ENCODE peak calls at places on chromosome 7, in seven cellular contexts. W is aorta, J is Peyer's patch, P is transverse colon, L is neural progenitor cell, V is K562, R is sigmoid colon. E is an unnamed sample. For H3K27me3, H3K9me3 and H3K4me1, the result is how much of the 10 kb centered on the place peaks cover.

GRCh38 chr7:117036836-117037235 is 83.5 kb downstream of the ST7 start:
- DNase-seq in J (no peak), W (no peak), V (no peak), P (no peak), L (no peak), R (no peak), E (no peak)

GRCh38 chr7:87474533-87475358 is 734 bp downstream of the ABCB4 start:
- DNase-seq in L (peak), R (no peak), J (peak), V (no peak), P (peak), W (no peak), E (no peak)

GRCh38 chr7:28315565-28316420 is 96.5 kb upstream of the CREB5 start:
- DNase-seq in P (no peak), W (no peak), L (no peak), J (no peak), V (no peak), R (peak), E (no peak)

GRCh38 chr7:52555805-52556204 is 479.6 kb upstream of the POM121L12 start:
- DNase-seq in V (no peak), R (no peak), W (no peak), L (no peak), P (no peak), J (no peak), E (no peak)

GRCh38 chr7:44151679-44152355 is 10.7 kb upstream of the MYL7 start:
- DNase-seq in J (peak), L (no peak), P (no peak), R (no peak), W (peak), V (no peak), E (no peak)

GRCh38 chr7:116674508-116675173 is 2.6 kb downstream of the MET start:
- DNase-seq in W (no peak), J (no peak), V (no peak), R (no peak), P (no peak), L (peak), E (no peak)

GRCh38 chr7:29350351-29350750 is 155.8 kb downstream of the CHN2 start:
- DNase-seq in V (no peak), W (no peak), R (no peak), L (no peak), P (no peak), J (no peak), E (no peak)

GRCh38 chr7:140084972-140085371 is 22.2 kb upstream of the PARP12 start:
- DNase-seq in J (peak), P (no peak), L (no peak), V (peak), R (no peak), W (no peak), E (no peak)

GRCh38 chr7:124662372-124662771 is 103.2 kb downstream of the GPR37 start:
- DNase-seq in V (no peak), R (no peak), W (no peak), L (no peak), J (no peak), P (no peak), E (no peak)

GRCh38 chr7:100584677-100585510 is 1.0 kb downstream of the LRCH4 start:
- DNase-seq in W (peak), P (peak), J (peak), L (peak), R (peak), V (peak), E (no peak)

GRCh38 chr7:111560773-111561658 is 1.3 kb downstream of the IMMP2L start:
- DNase-seq in P (no peak), W (no peak), R (no peak), V (peak), L (peak), J (no peak), E (no peak)

GRCh38 chr7:44415047-44415446 is 75.4 kb downstream of the NUDCD3 start:
- DNase-seq in R (no peak), W (no peak), V (no peak), J (no peak), P (no peak), L (no peak), E (no peak)

GRCh38 chr7:31408120-31408729 is 67.7 kb upstream of the NEUROD6 start:
- DNase-seq in L (no peak), J (no peak), W (no peak), V (peak), R (no peak), P (no peak), E (no peak)

GRCh38 chr7:98400538-98401427 is at the start of gene BAIAP2L1:
- DNase-seq in R (peak), L (peak), W (peak), J (peak), V (peak), P (peak), E (peak)

GRCh38 chr7:93461350-93461749 is 113.2 kb downstream of the CALCR start:
- DNase-seq in R (no peak), V (peak), W (no peak), P (no peak), L (peak), J (no peak), E (no peak)

GRCh38 chr7:77351539-77352004 is 64.6 kb downstream of the GSAP start:
- DNase-seq in W (no peak), R (no peak), V (no peak), J (peak), L (no peak), P (peak), E (peak)

GRCh38 chr7:112990619-112991018 is 96.0 kb downstream of the GPR85 start:
- DNase-seq in P (no peak), L (no peak), R (no peak), J (no peak), V (no peak), W (no peak), E (no peak)

GRCh38 chr7:132656846-132657776 is 80.8 kb upstream of the PLXNA4 start:
- DNase-seq in P (no peak), W (no peak), J (no peak), R (no peak), L (peak), V (peak), E (no peak)

GRCh38 chr7:94654764-94655561 is 970 bp downstream of the SGCE start:
- DNase-seq in W (no peak), P (no peak), J (no peak), V (no peak), R (peak), L (peak), E (no peak)

GRCh38 chr7:77426521-77427051 is 10.4 kb upstream of the GSAP start:
- DNase-seq in L (peak), P (no peak), R (no peak), V (no peak), W (no peak), J (no peak), E (no peak)

GRCh38 chr7:154406312-154406711 is 354.1 kb downstream of the DPP6 start:
- DNase-seq in R (no peak), P (no peak), V (no peak), W (no peak), L (no peak), J (no peak), E (no peak)

GRCh38 chr7:99375070-99375807 is 709 bp downstream of the ARPC1B start:
- DNase-seq in R (peak), P (peak), V (peak), L (peak), W (peak), J (peak), E (peak)

GRCh38 chr7:137342340-137342739 is 1.2 kb downstream of the PTN start:
- DNase-seq in L (no peak), W (no peak), R (no peak), V (no peak), P (no peak), J (no peak), E (no peak)

GRCh38 chr7:1458676-1459511 is at the start of gene MICALL2:
- DNase-seq in L (peak), J (peak), V (peak), P (peak), R (peak), W (peak), E (no peak)

GRCh38 chr7:102728-103127 is 89.6 kb upstream of the FAM20C start:
- DNase-seq in W (no peak), V (no peak), P (no peak), R (no peak), J (no peak), L (no peak), E (peak)

GRCh38 chr7:114540291-114540690 is 125.7 kb downstream of the FOXP2 start:
- DNase-seq in J (no peak), L (no peak), R (no peak), P (no peak), V (no peak), W (no peak), E (no peak)

GRCh38 chr7:132430863-132431822 is 145.1 kb downstream of the PLXNA4 start:
- DNase-seq in W (peak), P (peak), V (peak), R (peak), L (no peak), J (peak), E (peak)

GRCh38 chr7:6536262-6536770 is 14.9 kb downstream of the GRID2IP start:
- DNase-seq in R (no peak), J (no peak), V (no peak), P (peak), W (no peak), L (peak), E (no peak)

GRCh38 chr7:144869072-144869471 is 33.2 kb upstream of the TPK1 start:
- DNase-seq in P (no peak), L (no peak), V (peak), J (no peak), W (no peak), R (no peak), E (no peak)
- H3K27me3 ChIP-seq in P (under half), L (under half), V (under half), J (under half), W (under half), R (under half), E (under half)

GRCh38 chr7:158280467-158281154 is 307.0 kb downstream of the PTPRN2 start:
- DNase-seq in L (no peak), J (peak), P (no peak), W (peak), R (peak), V (no peak), E (no peak)
- H3K9me3 ChIP-seq in L (under half), J (under half), P (under half), W (under half), R (under half), V (under half), E (under half)

GRCh38 chr7:70726294-70726693 is 405.6 kb upstream of the GALNT17 start:
- DNase-seq in W (no peak), P (no peak), J (no peak), R (no peak), V (no peak), L (no peak), E (no peak)
- H3K4me1 ChIP-seq in W (under half), P (under half), J (under half), R (under half), V (under half), L (half or more), E (under half)

GRCh38 chr7:70387197-70387596 is 744.7 kb upstream of the GALNT17 start:
- DNase-seq in L (no peak), V (no peak), P (no peak), W (no peak), J (no peak), R (no peak), E (no peak)
- H3K27me3 ChIP-seq in L (under half), V (under half), P (under half), W (under half), J (under half), R (under half), E (under half)

GRCh38 chr7:158064631-158065030 is 523.0 kb downstream of the PTPRN2 start:
- DNase-seq in V (no peak), L (no peak), J (no peak), P (no peak), R (peak), W (peak), E (no peak)
- H3K9me3 ChIP-seq in V (under half), L (under half), J (under half), P (under half), R (under half), W (under half), E (under half)

DNA sequence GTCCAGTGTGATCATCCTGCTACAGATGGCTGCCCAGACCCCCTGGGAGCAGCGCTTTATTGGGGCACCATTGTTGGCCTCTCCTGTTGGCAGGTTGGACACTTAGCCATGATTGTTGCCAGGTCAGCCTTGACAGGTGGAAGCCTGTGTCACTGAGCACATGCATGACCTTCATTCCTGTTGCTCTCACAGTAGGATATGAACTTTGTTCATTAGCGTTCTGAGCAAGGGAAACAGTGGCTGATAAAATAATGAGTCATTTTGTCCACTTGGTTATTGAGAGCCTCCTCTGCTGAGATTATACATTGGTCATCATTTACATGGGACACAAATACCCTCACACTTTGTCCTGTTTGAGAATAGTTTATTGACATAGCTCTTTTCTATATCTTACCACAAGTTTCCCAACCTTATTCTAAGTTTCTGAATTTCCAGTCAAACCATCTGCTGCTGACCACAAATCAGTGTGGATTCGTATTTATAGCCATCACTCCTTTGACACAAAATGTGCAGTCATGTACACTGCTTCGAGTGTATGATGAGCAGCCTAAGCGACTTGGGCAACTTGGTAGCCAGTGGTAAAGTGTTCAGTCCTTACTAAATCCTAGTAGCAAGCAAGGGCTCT is 102.6 kb downstream of the TPST1 start:
- DNase-seq in L (no peak), R (no peak), P (no peak), J (no peak), W (no peak), V (no peak), E (no peak)
- H3K4me1 ChIP-seq in L (under half), R (under half), P (under half), J (under half), W (under half), V (under half), E (under half)

GRCh38 chr7:90216080-90216674 is 4.6 kb downstream of the STEAP2 start:
- DNase-seq in V (no peak), R (no peak), P (no peak), W (no peak), L (no peak), J (no peak), E (no peak)

GRCh38 chr7:90211391-90212148 is at the start of gene STEAP2:
- DNase-seq in R (peak), J (peak), V (peak), P (peak), W (peak), L (peak), E (no peak)

GRCh38 chr7:90212149-90212495 is 582 bp downstream of the STEAP2 start:
- DNase-seq in V (no peak), R (peak), W (no peak), P (no peak), J (no peak), L (no peak), E (no peak)

GRCh38 chr7:90213521-90213920 is 2.0 kb downstream of the STEAP2 start:
- DNase-seq in L (no peak), J (no peak), V (no peak), P (no peak), R (no peak), W (no peak), E (no peak)

DNA sequence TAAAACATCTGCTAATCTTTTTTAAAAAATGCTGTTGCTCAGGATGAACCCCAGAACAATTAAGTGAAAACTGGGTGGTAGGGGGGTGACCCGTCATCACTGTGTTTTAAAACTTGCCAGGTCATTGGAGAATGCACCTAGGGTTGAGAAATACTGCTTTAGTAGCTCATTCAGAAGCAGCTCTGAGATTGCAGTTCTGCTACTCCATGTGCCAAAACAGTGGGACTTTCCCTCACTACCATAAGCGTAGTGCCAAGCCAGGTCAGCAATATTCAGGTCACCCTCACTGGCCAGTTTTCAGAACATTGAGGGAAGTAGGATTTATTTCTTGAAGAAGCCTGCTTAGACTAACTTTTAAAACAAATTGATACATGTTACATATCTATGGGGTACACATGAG is 5.2 kb downstream of the STEAP2 start:
- DNase-seq in R (no peak), L (no peak), V (no peak), P (no peak), J (no peak), W (no peak), E (no peak)
- H3K27me3 ChIP-seq in R (under half), L (under half), V (under half), P (under half), J (under half), W (under half), E (under half)

E was measured in CD4-positive, alpha-beta memory T cell.